ENCODE peak calls at places on chromosome 11, in eight cellular contexts. F is NCI-H460; N is NCI-H2081 treated with DMSO at 0.1 percent for 48 hours; C is activated CD4-positive, alpha-beta T cell treated with anti-CD3 and anti-CD28 coated beads, Interleukin-2, amount 50 U/mL, for 1 hour; V is NCI-H2171 treated with DMSO at 0.1 percent for 48 hours; R is tibial artery; Q is C1 segment of cervical spinal cord; U is progenitor cell of endocrine pancreas. B is an unnamed sample.

GRCh38 chr11:75523189-75523588 is 2.6 kb downstream of the GDPD5 start:
- DNase-seq in F (no peak), N (no peak), C (no peak), V (no peak), R (no peak), Q (no peak), U (no peak), B (no peak)

GRCh38 chr11:3155216-3155615 is 9.9 kb downstream of the OSBPL5 start:
- DNase-seq in F (no peak), N (no peak), C (no peak), V (no peak), R (peak), Q (no peak), U (no peak), B (no peak)

GRCh38 chr11:94834931-94835330 is 66.8 kb downstream of the AMOTL1 start:
- DNase-seq in F (peak), N (no peak), C (no peak), V (no peak), R (no peak), Q (no peak), U (no peak), B (no peak)

GRCh38 chr11:27857588-27857987 is 157.3 kb upstream of the BDNF start:
- DNase-seq in F (no peak), N (no peak), C (no peak), V (no peak), R (no peak), Q (no peak), U (no peak), B (no peak)

GRCh38 chr11:87007938-87008337 is 29.8 kb upstream of the TMEM135 start:
- DNase-seq in F (no peak), N (no peak), C (no peak), V (no peak), R (no peak), Q (no peak), U (no peak), B (no peak)

GRCh38 chr11:86106916-86107315 is 38.0 kb upstream of the PICALM start:
- DNase-seq in F (no peak), N (no peak), C (no peak), V (no peak), R (no peak), Q (no peak), U (no peak), B (no peak)

GRCh38 chr11:116078101-116078561 is 573.9 kb upstream of the CADM1 start:
- DNase-seq in F (no peak), N (no peak), C (no peak), V (no peak), R (no peak), Q (no peak), U (no peak), B (no peak)

GRCh38 chr11:67438121-67438902 is 830 bp upstream of the PTPRCAP start:
- DNase-seq in F (no peak), N (no peak), C (peak), V (no peak), R (no peak), Q (no peak), U (no peak), B (peak)

GRCh38 chr11:61062181-61062955 is 39.9 kb upstream of the CD5 start:
- DNase-seq in F (no peak), N (no peak), C (no peak), V (no peak), R (peak), Q (no peak), U (no peak), B (no peak)

B was measured in effector memory CD4-positive, alpha-beta T cell.